ENCODE peak calls at places on chromosomes 13 and 19, in nine cellular contexts. One of them, this sample, is unnamed.
A peak's percentile ranks its signal among the peaks of the same experiment; 100 is the strongest.

GRCh38 chr19:5036733-5037681 is 68.1 kb downstream of the KDM4B start:
- DNase-seq in NCI-H2081: no peak
- DNase-seq in aorta: no peak
- DNase-seq in foreskin fibroblast: peak; percentile 68
- DNase-seq in AG04449: no peak
- DNase-seq in ACHN: no peak
- DNase-seq in putamen: peak; percentile 55
- DNase-seq in neuronal stem cell: no peak
- DNase-seq in activated CD4-positive, alpha-beta T cell treated with anti-CD3 and anti-CD28 coated beads for 24 hours: no peak
- DNase-seq in this sample: no peak

GRCh38 chr13:39036212-39036611 is 1.7 kb downstream of the PROSER1 start:
- DNase-seq in NCI-H2081: no peak
- DNase-seq in aorta: no peak
- DNase-seq in foreskin fibroblast: no peak
- DNase-seq in AG04449: no peak
- DNase-seq in ACHN: peak; percentile 37
- DNase-seq in putamen: no peak
- DNase-seq in neuronal stem cell: no peak
- DNase-seq in activated CD4-positive, alpha-beta T cell treated with anti-CD3 and anti-CD28 coated beads for 24 hours: no peak
- DNase-seq in this sample: no peak

GRCh38 chr19:22945560-22945959 is 57.4 kb downstream of the ZNF728 start:
- DNase-seq in NCI-H2081: no peak
- DNase-seq in aorta: no peak
- DNase-seq in foreskin fibroblast: peak; percentile 1
- DNase-seq in AG04449: no peak
- DNase-seq in ACHN: peak; percentile 4
- DNase-seq in putamen: no peak
- DNase-seq in neuronal stem cell: peak; percentile 5
- DNase-seq in activated CD4-positive, alpha-beta T cell treated with anti-CD3 and anti-CD28 coated beads for 24 hours: no peak
- DNase-seq in this sample: no peak

GRCh38 chr19:33831835-33832234 is 35.2 kb downstream of the KCTD15 start:
- DNase-seq in NCI-H2081: no peak
- DNase-seq in aorta: no peak
- DNase-seq in foreskin fibroblast: no peak
- DNase-seq in AG04449: no peak
- DNase-seq in ACHN: no peak
- DNase-seq in putamen: no peak
- DNase-seq in neuronal stem cell: no peak
- DNase-seq in activated CD4-positive, alpha-beta T cell treated with anti-CD3 and anti-CD28 coated beads for 24 hours: no peak
- DNase-seq in this sample: no peak

GRCh38 chr13:20565120-20565736 is 1.7 kb upstream of the IFT88 start:
- DNase-seq in NCI-H2081: no peak
- DNase-seq in aorta: no peak
- DNase-seq in foreskin fibroblast: no peak
- DNase-seq in AG04449: no peak
- DNase-seq in ACHN: no peak
- DNase-seq in putamen: no peak
- DNase-seq in neuronal stem cell: no peak
- DNase-seq in activated CD4-positive, alpha-beta T cell treated with anti-CD3 and anti-CD28 coated beads for 24 hours: no peak
- DNase-seq in this sample: no peak

GRCh38 chr13:113105032-113105993 is at the start of gene F7:
- DNase-seq in NCI-H2081: no peak
- DNase-seq in aorta: no peak
- DNase-seq in foreskin fibroblast: no peak
- DNase-seq in AG04449: no peak
- DNase-seq in ACHN: no peak
- DNase-seq in putamen: no peak
- DNase-seq in neuronal stem cell: no peak
- DNase-seq in activated CD4-positive, alpha-beta T cell treated with anti-CD3 and anti-CD28 coated beads for 24 hours: no peak
- DNase-seq in this sample: no peak

GRCh38 chr13:39451860-39452301 is 151.1 kb downstream of the LHFPL6 start:
- DNase-seq in NCI-H2081: peak; percentile 46
- DNase-seq in aorta: no peak
- DNase-seq in foreskin fibroblast: no peak
- DNase-seq in AG04449: no peak
- DNase-seq in ACHN: no peak
- DNase-seq in putamen: peak; percentile 26
- DNase-seq in neuronal stem cell: no peak
- DNase-seq in activated CD4-positive, alpha-beta T cell treated with anti-CD3 and anti-CD28 coated beads for 24 hours: no peak
- DNase-seq in this sample: no peak

GRCh38 chr13:51628059-51628852 is 44.0 kb downstream of the WDFY2 start:
- DNase-seq in NCI-H2081: no peak
- DNase-seq in aorta: no peak
- DNase-seq in foreskin fibroblast: peak; percentile 47
- DNase-seq in AG04449: no peak
- DNase-seq in ACHN: no peak
- DNase-seq in putamen: no peak
- DNase-seq in neuronal stem cell: no peak
- DNase-seq in activated CD4-positive, alpha-beta T cell treated with anti-CD3 and anti-CD28 coated beads for 24 hours: no peak
- DNase-seq in this sample: no peak

GRCh38 chr19:36196249-36196648 is 18.2 kb downstream of the ZNF565 start:
- DNase-seq in NCI-H2081: no peak
- DNase-seq in aorta: no peak
- DNase-seq in foreskin fibroblast: no peak
- DNase-seq in AG04449: no peak
- DNase-seq in ACHN: no peak
- DNase-seq in putamen: no peak
- DNase-seq in neuronal stem cell: no peak
- DNase-seq in activated CD4-positive, alpha-beta T cell treated with anti-CD3 and anti-CD28 coated beads for 24 hours: no peak
- DNase-seq in this sample: no peak

GRCh38 chr19:13260883-13261653 is 110.9 kb downstream of the IER2 start:
- DNase-seq in NCI-H2081: no peak
- DNase-seq in aorta: no peak
- DNase-seq in foreskin fibroblast: peak; percentile 90
- DNase-seq in AG04449: peak; percentile 36
- DNase-seq in ACHN: peak; percentile 73
- DNase-seq in putamen: no peak
- DNase-seq in neuronal stem cell: no peak
- DNase-seq in activated CD4-positive, alpha-beta T cell treated with anti-CD3 and anti-CD28 coated beads for 24 hours: no peak
- DNase-seq in this sample: no peak

GRCh38 chr13:112693831-112694497 is 4.1 kb downstream of the ATP11A start:
- DNase-seq in NCI-H2081: no peak
- DNase-seq in aorta: peak; percentile 43
- DNase-seq in foreskin fibroblast: peak; percentile 75
- DNase-seq in AG04449: peak; percentile 59
- DNase-seq in ACHN: peak; percentile 38
- DNase-seq in putamen: no peak
- DNase-seq in neuronal stem cell: no peak
- DNase-seq in activated CD4-positive, alpha-beta T cell treated with anti-CD3 and anti-CD28 coated beads for 24 hours: no peak
- DNase-seq in this sample: no peak

GRCh38 chr13:59312776-59313175 is 851.0 kb downstream of the DIAPH3 start:
- DNase-seq in NCI-H2081: no peak
- DNase-seq in aorta: no peak
- DNase-seq in foreskin fibroblast: no peak
- DNase-seq in AG04449: no peak
- DNase-seq in ACHN: no peak
- DNase-seq in putamen: no peak
- DNase-seq in neuronal stem cell: no peak
- DNase-seq in activated CD4-positive, alpha-beta T cell treated with anti-CD3 and anti-CD28 coated beads for 24 hours: no peak
- DNase-seq in this sample: no peak

GRCh38 chr19:49415810-49416200 is 7.4 kb downstream of the PTH2 start:
- DNase-seq in NCI-H2081: no peak
- DNase-seq in aorta: no peak
- DNase-seq in foreskin fibroblast: no peak
- DNase-seq in AG04449: no peak
- DNase-seq in ACHN: no peak
- DNase-seq in putamen: no peak
- DNase-seq in neuronal stem cell: no peak
- DNase-seq in activated CD4-positive, alpha-beta T cell treated with anti-CD3 and anti-CD28 coated beads for 24 hours: no peak
- DNase-seq in this sample: no peak

GRCh38 chr13:110109140-110109783 is 197.7 kb downstream of the COL4A1 start:
- DNase-seq in NCI-H2081: no peak
- DNase-seq in aorta: no peak
- DNase-seq in foreskin fibroblast: no peak
- DNase-seq in AG04449: no peak
- DNase-seq in ACHN: no peak
- DNase-seq in putamen: no peak
- DNase-seq in neuronal stem cell: no peak
- DNase-seq in activated CD4-positive, alpha-beta T cell treated with anti-CD3 and anti-CD28 coated beads for 24 hours: no peak
- DNase-seq in this sample: no peak

GRCh38 chr19:3346677-3347353 is 19.6 kb upstream of the NFIC start:
- DNase-seq in NCI-H2081: no peak
- DNase-seq in aorta: peak; percentile 88
- DNase-seq in foreskin fibroblast: peak; percentile 82
- DNase-seq in AG04449: no peak
- DNase-seq in ACHN: peak; percentile 38
- DNase-seq in putamen: peak; percentile 80
- DNase-seq in neuronal stem cell: no peak
- DNase-seq in activated CD4-positive, alpha-beta T cell treated with anti-CD3 and anti-CD28 coated beads for 24 hours: no peak
- DNase-seq in this sample: no peak

GRCh38 chr13:113034451-113035208 is 65.6 kb downstream of the MCF2L start:
- DNase-seq in NCI-H2081: peak; percentile 18
- DNase-seq in aorta: peak; percentile 63
- DNase-seq in foreskin fibroblast: peak; percentile 50
- DNase-seq in AG04449: no peak
- DNase-seq in ACHN: peak; percentile 48
- DNase-seq in putamen: peak; percentile 64
- DNase-seq in neuronal stem cell: peak; percentile 33
- DNase-seq in activated CD4-positive, alpha-beta T cell treated with anti-CD3 and anti-CD28 coated beads for 24 hours: no peak
- DNase-seq in this sample: no peak

GRCh38 chr13:48068036-48068435 is 26.9 kb downstream of the MED4 start:
- DNase-seq in NCI-H2081: no peak
- DNase-seq in aorta: no peak
- DNase-seq in foreskin fibroblast: no peak
- DNase-seq in AG04449: no peak
- DNase-seq in ACHN: no peak
- DNase-seq in putamen: no peak
- DNase-seq in neuronal stem cell: no peak
- DNase-seq in activated CD4-positive, alpha-beta T cell treated with anti-CD3 and anti-CD28 coated beads for 24 hours: no peak
- DNase-seq in this sample: no peak

GRCh38 chr13:40402931-40403412 is 263.5 kb downstream of the FOXO1 start:
- DNase-seq in NCI-H2081: no peak
- DNase-seq in aorta: no peak
- DNase-seq in foreskin fibroblast: peak; percentile 59
- DNase-seq in AG04449: no peak
- DNase-seq in ACHN: peak; percentile 20
- DNase-seq in putamen: no peak
- DNase-seq in neuronal stem cell: no peak
- DNase-seq in activated CD4-positive, alpha-beta T cell treated with anti-CD3 and anti-CD28 coated beads for 24 hours: no peak
- DNase-seq in this sample: no peak

GRCh38 chr19:43552616-43553015 is 19.6 kb downstream of the ZNF575 start:
- DNase-seq in NCI-H2081: no peak
- DNase-seq in aorta: no peak
- DNase-seq in foreskin fibroblast: no peak
- DNase-seq in AG04449: no peak
- DNase-seq in ACHN: no peak
- DNase-seq in putamen: no peak
- DNase-seq in neuronal stem cell: no peak
- DNase-seq in activated CD4-positive, alpha-beta T cell treated with anti-CD3 and anti-CD28 coated beads for 24 hours: no peak
- DNase-seq in this sample: no peak

GRCh38 chr13:112526146-112526853 is 61.7 kb downstream of the TUBGCP3 start:
- DNase-seq in NCI-H2081: no peak
- DNase-seq in aorta: no peak
- DNase-seq in foreskin fibroblast: no peak
- DNase-seq in AG04449: no peak
- DNase-seq in ACHN: no peak
- DNase-seq in putamen: no peak
- DNase-seq in neuronal stem cell: no peak
- DNase-seq in activated CD4-positive, alpha-beta T cell treated with anti-CD3 and anti-CD28 coated beads for 24 hours: no peak
- DNase-seq in this sample: no peak

GRCh38 chr13:29159871-29160270 is 339.7 kb downstream of the MTUS2 start:
- DNase-seq in NCI-H2081: no peak
- DNase-seq in aorta: no peak
- DNase-seq in foreskin fibroblast: no peak
- DNase-seq in AG04449: no peak
- DNase-seq in ACHN: no peak
- DNase-seq in putamen: no peak
- DNase-seq in neuronal stem cell: no peak
- DNase-seq in activated CD4-positive, alpha-beta T cell treated with anti-CD3 and anti-CD28 coated beads for 24 hours: no peak
- DNase-seq in this sample: no peak

GRCh38 chr19:1748703-1749341 is 4.5 kb upstream of the ONECUT3 start:
- DNase-seq in NCI-H2081: no peak
- DNase-seq in aorta: no peak
- DNase-seq in foreskin fibroblast: no peak
- DNase-seq in AG04449: no peak
- DNase-seq in ACHN: no peak
- DNase-seq in putamen: no peak
- DNase-seq in neuronal stem cell: no peak
- DNase-seq in activated CD4-positive, alpha-beta T cell treated with anti-CD3 and anti-CD28 coated beads for 24 hours: no peak
- DNase-seq in this sample: no peak

GRCh38 chr13:108185218-108185617 is 30.1 kb downstream of the LIG4 start:
- DNase-seq in NCI-H2081: no peak
- DNase-seq in aorta: no peak
- DNase-seq in foreskin fibroblast: no peak
- DNase-seq in AG04449: no peak
- DNase-seq in ACHN: no peak
- DNase-seq in putamen: no peak
- DNase-seq in neuronal stem cell: no peak
- DNase-seq in activated CD4-positive, alpha-beta T cell treated with anti-CD3 and anti-CD28 coated beads for 24 hours: no peak
- DNase-seq in this sample: no peak

GRCh38 chr19:18999896-19000620 is 33.3 kb downstream of the SUGP2 start:
- DNase-seq in NCI-H2081: no peak
- DNase-seq in aorta: no peak
- DNase-seq in foreskin fibroblast: peak; percentile 10
- DNase-seq in AG04449: no peak
- DNase-seq in ACHN: no peak
- DNase-seq in putamen: no peak
- DNase-seq in neuronal stem cell: no peak
- DNase-seq in activated CD4-positive, alpha-beta T cell treated with anti-CD3 and anti-CD28 coated beads for 24 hours: no peak
- DNase-seq in this sample: no peak

GRCh38 chr19:18634612-18635290 is 2.1 kb upstream of the KLHL26 start:
- DNase-seq in NCI-H2081: no peak
- DNase-seq in aorta: no peak
- DNase-seq in foreskin fibroblast: peak; percentile 88
- DNase-seq in AG04449: no peak
- DNase-seq in ACHN: no peak
- DNase-seq in putamen: no peak
- DNase-seq in neuronal stem cell: no peak
- DNase-seq in activated CD4-positive, alpha-beta T cell treated with anti-CD3 and anti-CD28 coated beads for 24 hours: no peak
- DNase-seq in this sample: no peak

GRCh38 chr13:25310891-25311290 is 9.5 kb downstream of the NUP58 start:
- DNase-seq in NCI-H2081: no peak
- DNase-seq in aorta: no peak
- DNase-seq in foreskin fibroblast: no peak
- DNase-seq in AG04449: no peak
- DNase-seq in ACHN: no peak
- DNase-seq in putamen: no peak
- DNase-seq in neuronal stem cell: no peak
- DNase-seq in activated CD4-positive, alpha-beta T cell treated with anti-CD3 and anti-CD28 coated beads for 24 hours: no peak
- DNase-seq in this sample: no peak

GRCh38 chr19:16180611-16181010 is 4.6 kb upstream of the FAM32A start:
- DNase-seq in NCI-H2081: no peak
- DNase-seq in aorta: no peak
- DNase-seq in foreskin fibroblast: peak; percentile 63
- DNase-seq in AG04449: peak; percentile 77
- DNase-seq in ACHN: peak; percentile 31
- DNase-seq in putamen: no peak
- DNase-seq in neuronal stem cell: no peak
- DNase-seq in activated CD4-positive, alpha-beta T cell treated with anti-CD3 and anti-CD28 coated beads for 24 hours: no peak
- DNase-seq in this sample: no peak

GRCh38 chr13:48456546-48456945 is 43.6 kb upstream of the LPAR6 start:
- DNase-seq in NCI-H2081: no peak
- DNase-seq in aorta: no peak
- DNase-seq in foreskin fibroblast: no peak
- DNase-seq in AG04449: no peak
- DNase-seq in ACHN: no peak
- DNase-seq in putamen: no peak
- DNase-seq in neuronal stem cell: no peak
- DNase-seq in activated CD4-positive, alpha-beta T cell treated with anti-CD3 and anti-CD28 coated beads for 24 hours: no peak
- DNase-seq in this sample: no peak

GRCh38 chr19:10471909-10472308 is 31.2 kb downstream of the KEAP1 start:
- DNase-seq in NCI-H2081: peak; percentile 5
- DNase-seq in aorta: no peak
- DNase-seq in foreskin fibroblast: no peak
- DNase-seq in AG04449: no peak
- DNase-seq in ACHN: peak; percentile 45
- DNase-seq in putamen: no peak
- DNase-seq in neuronal stem cell: no peak
- DNase-seq in activated CD4-positive, alpha-beta T cell treated with anti-CD3 and anti-CD28 coated beads for 24 hours: no peak
- DNase-seq in this sample: no peak

GRCh38 chr19:2356036-2356646 is 3.9 kb upstream of the TMPRSS9 start:
- DNase-seq in NCI-H2081: no peak
- DNase-seq in aorta: no peak
- DNase-seq in foreskin fibroblast: no peak
- DNase-seq in AG04449: no peak
- DNase-seq in ACHN: no peak
- DNase-seq in putamen: no peak
- DNase-seq in neuronal stem cell: no peak
- DNase-seq in activated CD4-positive, alpha-beta T cell treated with anti-CD3 and anti-CD28 coated beads for 24 hours: no peak
- DNase-seq in this sample: no peak